ENCODE peak calls at places on chromosomes 1 and 21, in ten cellular contexts. One of them, this sample, is unnamed.

GRCh38 chr21:32807717-32808380 is 36.3 kb upstream of the PAXBP1 start:
- DNase-seq in D341Med: peak; percentile 45
- DNase-seq in MCF 10A: peak; percentile 62
- DNase-seq in stimulated activated CD4-positive, alpha-beta T cell treated with anti-CD3 and anti-CD28 coated beads, Interleukin-2, amount 100 ng/mL, for 48 hours: no peak
- DNase-seq in T follicular helper cell: no peak
- DNase-seq in left colon: no peak
- DNase-seq in activated B cell treated with CpG ODN at 0.5 μM for 24 hours: no peak
- DNase-seq in colonic mucosa: peak; percentile 37
- DNase-seq in hepatic stellate cell: no peak
- DNase-seq in EL: no peak
- DNase-seq in this sample: peak; percentile 24

GRCh38 chr21:14543983-14544382 is 2.1 kb downstream of the SAMSN1 start:
- DNase-seq in stimulated activated CD4-positive, alpha-beta T cell treated with anti-CD3 and anti-CD28 coated beads, Interleukin-2, amount 100 ng/mL, for 48 hours: no peak
- DNase-seq in MCF 10A: no peak
- DNase-seq in colonic mucosa: no peak
- DNase-seq in D341Med: no peak
- DNase-seq in activated B cell treated with CpG ODN at 0.5 μM for 24 hours: no peak
- DNase-seq in EL: no peak
- DNase-seq in hepatic stellate cell: no peak
- DNase-seq in left colon: no peak
- DNase-seq in T follicular helper cell: no peak
- DNase-seq in this sample: no peak

GRCh38 chr1:7783178-7783711 is 846 bp upstream of the PER3 start:
- DNase-seq in MCF 10A: peak; percentile 60
- DNase-seq in left colon: peak; percentile 82
- DNase-seq in colonic mucosa: peak; percentile 68
- DNase-seq in T follicular helper cell: no peak
- DNase-seq in stimulated activated CD4-positive, alpha-beta T cell treated with anti-CD3 and anti-CD28 coated beads, Interleukin-2, amount 100 ng/mL, for 48 hours: no peak
- DNase-seq in D341Med: peak; percentile 77
- DNase-seq in hepatic stellate cell: peak; percentile 75
- DNase-seq in activated B cell treated with CpG ODN at 0.5 μM for 24 hours: no peak
- DNase-seq in EL: peak; percentile 78
- DNase-seq in this sample: peak; percentile 30

GRCh38 chr1:67716800-67717199 is 31.8 kb downstream of the GADD45A start:
- DNase-seq in MCF 10A: peak; percentile 98
- DNase-seq in activated B cell treated with CpG ODN at 0.5 μM for 24 hours: no peak
- DNase-seq in left colon: peak; percentile 67
- DNase-seq in T follicular helper cell: no peak
- DNase-seq in colonic mucosa: peak; percentile 83
- DNase-seq in hepatic stellate cell: no peak
- DNase-seq in EL: peak; percentile 53
- DNase-seq in D341Med: no peak
- DNase-seq in stimulated activated CD4-positive, alpha-beta T cell treated with anti-CD3 and anti-CD28 coated beads, Interleukin-2, amount 100 ng/mL, for 48 hours: no peak
- DNase-seq in this sample: peak; percentile 55

GRCh38 chr1:208105756-208106155 is 138.4 kb downstream of the PLXNA2 start:
- DNase-seq in activated B cell treated with CpG ODN at 0.5 μM for 24 hours: no peak
- DNase-seq in EL: no peak
- DNase-seq in D341Med: no peak
- DNase-seq in T follicular helper cell: no peak
- DNase-seq in stimulated activated CD4-positive, alpha-beta T cell treated with anti-CD3 and anti-CD28 coated beads, Interleukin-2, amount 100 ng/mL, for 48 hours: no peak
- DNase-seq in colonic mucosa: no peak
- DNase-seq in MCF 10A: no peak
- DNase-seq in hepatic stellate cell: no peak
- DNase-seq in left colon: no peak
- DNase-seq in this sample: peak; percentile 28

GRCh38 chr1:200919386-200919785 is 24.7 kb downstream of the INAVA start:
- DNase-seq in stimulated activated CD4-positive, alpha-beta T cell treated with anti-CD3 and anti-CD28 coated beads, Interleukin-2, amount 100 ng/mL, for 48 hours: no peak
- DNase-seq in MCF 10A: no peak
- DNase-seq in D341Med: no peak
- DNase-seq in hepatic stellate cell: no peak
- DNase-seq in T follicular helper cell: no peak
- DNase-seq in colonic mucosa: no peak
- DNase-seq in activated B cell treated with CpG ODN at 0.5 μM for 24 hours: no peak
- DNase-seq in left colon: no peak
- DNase-seq in EL: no peak
- DNase-seq in this sample: no peak

GRCh38 chr1:221035680-221036153 is 156.5 kb downstream of the HLX start:
- DNase-seq in D341Med: no peak
- DNase-seq in EL: peak; percentile 87
- DNase-seq in hepatic stellate cell: no peak
- DNase-seq in stimulated activated CD4-positive, alpha-beta T cell treated with anti-CD3 and anti-CD28 coated beads, Interleukin-2, amount 100 ng/mL, for 48 hours: no peak
- DNase-seq in T follicular helper cell: no peak
- DNase-seq in activated B cell treated with CpG ODN at 0.5 μM for 24 hours: no peak
- DNase-seq in colonic mucosa: no peak
- DNase-seq in left colon: no peak
- DNase-seq in MCF 10A: peak; percentile 83
- DNase-seq in this sample: peak; percentile 9

GRCh38 chr1:207248544-207249206 is 72.8 kb upstream of the CD55 start:
- DNase-seq in D341Med: no peak
- DNase-seq in EL: no peak
- DNase-seq in stimulated activated CD4-positive, alpha-beta T cell treated with anti-CD3 and anti-CD28 coated beads, Interleukin-2, amount 100 ng/mL, for 48 hours: no peak
- DNase-seq in colonic mucosa: no peak
- DNase-seq in MCF 10A: peak; percentile 55
- DNase-seq in hepatic stellate cell: no peak
- DNase-seq in T follicular helper cell: no peak
- DNase-seq in activated B cell treated with CpG ODN at 0.5 μM for 24 hours: no peak
- DNase-seq in left colon: no peak
- DNase-seq in this sample: peak; percentile 26

GRCh38 chr1:160228431-160228830 is 23.2 kb downstream of the PEA15 start:
- DNase-seq in activated B cell treated with CpG ODN at 0.5 μM for 24 hours: no peak
- DNase-seq in colonic mucosa: no peak
- DNase-seq in D341Med: no peak
- DNase-seq in stimulated activated CD4-positive, alpha-beta T cell treated with anti-CD3 and anti-CD28 coated beads, Interleukin-2, amount 100 ng/mL, for 48 hours: no peak
- DNase-seq in MCF 10A: no peak
- DNase-seq in hepatic stellate cell: no peak
- DNase-seq in EL: no peak
- DNase-seq in left colon: no peak
- DNase-seq in T follicular helper cell: no peak
- DNase-seq in this sample: no peak

GRCh38 chr1:8423702-8424538 is 106.0 kb downstream of the SLC45A1 start:
- DNase-seq in left colon: no peak
- DNase-seq in MCF 10A: peak; percentile 45
- DNase-seq in stimulated activated CD4-positive, alpha-beta T cell treated with anti-CD3 and anti-CD28 coated beads, Interleukin-2, amount 100 ng/mL, for 48 hours: peak; percentile 51
- DNase-seq in EL: peak; percentile 67
- DNase-seq in T follicular helper cell: peak; percentile 17
- DNase-seq in hepatic stellate cell: peak; percentile 57
- DNase-seq in D341Med: peak; percentile 87
- DNase-seq in activated B cell treated with CpG ODN at 0.5 μM for 24 hours: peak; percentile 59
- DNase-seq in colonic mucosa: peak; percentile 60
- DNase-seq in this sample: peak; percentile 73

GRCh38 chr1:58162952-58163550 is 383.5 kb downstream of the OMA1 start:
- DNase-seq in T follicular helper cell: no peak
- DNase-seq in D341Med: peak; percentile 63
- DNase-seq in MCF 10A: peak; percentile 85
- DNase-seq in colonic mucosa: peak; percentile 51
- DNase-seq in EL: peak; percentile 55
- DNase-seq in stimulated activated CD4-positive, alpha-beta T cell treated with anti-CD3 and anti-CD28 coated beads, Interleukin-2, amount 100 ng/mL, for 48 hours: no peak
- DNase-seq in hepatic stellate cell: peak; percentile 23
- DNase-seq in activated B cell treated with CpG ODN at 0.5 μM for 24 hours: no peak
- DNase-seq in left colon: peak; percentile 28
- DNase-seq in this sample: peak; percentile 70

GRCh38 chr1:193059282-193060225 is at the start of the genes RO60 and UCHL5:
- DNase-seq in left colon: peak; percentile 98
- DNase-seq in colonic mucosa: peak; percentile 98
- DNase-seq in MCF 10A: peak; percentile 100
- DNase-seq in stimulated activated CD4-positive, alpha-beta T cell treated with anti-CD3 and anti-CD28 coated beads, Interleukin-2, amount 100 ng/mL, for 48 hours: peak; percentile 83
- DNase-seq in activated B cell treated with CpG ODN at 0.5 μM for 24 hours: peak; percentile 85
- DNase-seq in hepatic stellate cell: peak; percentile 91
- DNase-seq in D341Med: peak; percentile 95
- DNase-seq in EL: peak; percentile 99
- DNase-seq in T follicular helper cell: peak; percentile 92
- DNase-seq in this sample: peak; percentile 99

GRCh38 chr1:94783342-94784264 is 36.6 kb upstream of the SLC44A3 start:
- DNase-seq in stimulated activated CD4-positive, alpha-beta T cell treated with anti-CD3 and anti-CD28 coated beads, Interleukin-2, amount 100 ng/mL, for 48 hours: no peak
- DNase-seq in MCF 10A: peak; percentile 87
- DNase-seq in D341Med: no peak
- DNase-seq in hepatic stellate cell: peak; percentile 70
- DNase-seq in EL: peak; percentile 84
- DNase-seq in colonic mucosa: peak; percentile 70
- DNase-seq in left colon: peak; percentile 80
- DNase-seq in T follicular helper cell: no peak
- DNase-seq in activated B cell treated with CpG ODN at 0.5 μM for 24 hours: no peak
- DNase-seq in this sample: peak; percentile 91

GRCh38 chr1:221149111-221149510 is 269.9 kb downstream of the HLX start:
- DNase-seq in D341Med: no peak
- DNase-seq in EL: no peak
- DNase-seq in colonic mucosa: no peak
- DNase-seq in stimulated activated CD4-positive, alpha-beta T cell treated with anti-CD3 and anti-CD28 coated beads, Interleukin-2, amount 100 ng/mL, for 48 hours: no peak
- DNase-seq in hepatic stellate cell: no peak
- DNase-seq in T follicular helper cell: no peak
- DNase-seq in MCF 10A: no peak
- DNase-seq in left colon: no peak
- DNase-seq in activated B cell treated with CpG ODN at 0.5 μM for 24 hours: no peak
- DNase-seq in this sample: peak; percentile 5

GRCh38 chr1:231241751-231242150 is 739 bp downstream of the GNPAT start:
- DNase-seq in hepatic stellate cell: peak; percentile 24
- DNase-seq in activated B cell treated with CpG ODN at 0.5 μM for 24 hours: no peak
- DNase-seq in D341Med: peak; percentile 68
- DNase-seq in stimulated activated CD4-positive, alpha-beta T cell treated with anti-CD3 and anti-CD28 coated beads, Interleukin-2, amount 100 ng/mL, for 48 hours: no peak
- DNase-seq in left colon: peak; percentile 51
- DNase-seq in colonic mucosa: peak; percentile 69
- DNase-seq in MCF 10A: peak; percentile 53
- DNase-seq in EL: peak; percentile 29
- DNase-seq in T follicular helper cell: no peak
- DNase-seq in this sample: no peak

GRCh38 chr1:82139751-82140468 is 339.2 kb downstream of the ADGRL2 start:
- DNase-seq in EL: no peak
- DNase-seq in T follicular helper cell: no peak
- DNase-seq in D341Med: no peak
- DNase-seq in hepatic stellate cell: no peak
- DNase-seq in colonic mucosa: no peak
- DNase-seq in activated B cell treated with CpG ODN at 0.5 μM for 24 hours: no peak
- DNase-seq in stimulated activated CD4-positive, alpha-beta T cell treated with anti-CD3 and anti-CD28 coated beads, Interleukin-2, amount 100 ng/mL, for 48 hours: no peak
- DNase-seq in MCF 10A: no peak
- DNase-seq in left colon: no peak
- DNase-seq in this sample: peak; percentile 7

GRCh38 chr1:10510520-10511493 is 36.1 kb downstream of the PEX14 start:
- DNase-seq in activated B cell treated with CpG ODN at 0.5 μM for 24 hours: no peak
- DNase-seq in MCF 10A: peak; percentile 89
- DNase-seq in D341Med: no peak
- DNase-seq in stimulated activated CD4-positive, alpha-beta T cell treated with anti-CD3 and anti-CD28 coated beads, Interleukin-2, amount 100 ng/mL, for 48 hours: peak; percentile 64
- DNase-seq in colonic mucosa: peak; percentile 58
- DNase-seq in left colon: no peak
- DNase-seq in T follicular helper cell: peak; percentile 62
- DNase-seq in hepatic stellate cell: peak; percentile 74
- DNase-seq in EL: peak; percentile 94
- DNase-seq in this sample: peak; percentile 79

GRCh38 chr1:247370786-247371732 is 39.4 kb upstream of the ZNF496 start:
- DNase-seq in EL: peak; percentile 63
- DNase-seq in left colon: no peak
- DNase-seq in T follicular helper cell: no peak
- DNase-seq in colonic mucosa: no peak
- DNase-seq in activated B cell treated with CpG ODN at 0.5 μM for 24 hours: no peak
- DNase-seq in MCF 10A: no peak
- DNase-seq in stimulated activated CD4-positive, alpha-beta T cell treated with anti-CD3 and anti-CD28 coated beads, Interleukin-2, amount 100 ng/mL, for 48 hours: no peak
- DNase-seq in hepatic stellate cell: peak; percentile 85
- DNase-seq in D341Med: no peak
- DNase-seq in this sample: no peak

GRCh38 chr1:1806890-1807289 is 28.6 kb upstream of the NADK start:
- DNase-seq in T follicular helper cell: no peak
- DNase-seq in MCF 10A: no peak
- DNase-seq in D341Med: no peak
- DNase-seq in colonic mucosa: no peak
- DNase-seq in left colon: no peak
- DNase-seq in EL: no peak
- DNase-seq in stimulated activated CD4-positive, alpha-beta T cell treated with anti-CD3 and anti-CD28 coated beads, Interleukin-2, amount 100 ng/mL, for 48 hours: no peak
- DNase-seq in activated B cell treated with CpG ODN at 0.5 μM for 24 hours: no peak
- DNase-seq in hepatic stellate cell: no peak
- DNase-seq in this sample: no peak

GRCh38 chr1:113255038-113255727 is 135.1 kb upstream of the MAGI3 start:
- DNase-seq in T follicular helper cell: no peak
- DNase-seq in hepatic stellate cell: no peak
- DNase-seq in stimulated activated CD4-positive, alpha-beta T cell treated with anti-CD3 and anti-CD28 coated beads, Interleukin-2, amount 100 ng/mL, for 48 hours: no peak
- DNase-seq in D341Med: no peak
- DNase-seq in activated B cell treated with CpG ODN at 0.5 μM for 24 hours: no peak
- DNase-seq in colonic mucosa: no peak
- DNase-seq in EL: no peak
- DNase-seq in left colon: no peak
- DNase-seq in MCF 10A: no peak
- DNase-seq in this sample: no peak

GRCh38 chr1:225627304-225627947 is 25.5 kb downstream of the ENAH start:
- DNase-seq in stimulated activated CD4-positive, alpha-beta T cell treated with anti-CD3 and anti-CD28 coated beads, Interleukin-2, amount 100 ng/mL, for 48 hours: no peak
- DNase-seq in T follicular helper cell: no peak
- DNase-seq in left colon: no peak
- DNase-seq in MCF 10A: no peak
- DNase-seq in EL: no peak
- DNase-seq in colonic mucosa: no peak
- DNase-seq in activated B cell treated with CpG ODN at 0.5 μM for 24 hours: no peak
- DNase-seq in D341Med: no peak
- DNase-seq in hepatic stellate cell: no peak
- DNase-seq in this sample: no peak

GRCh38 chr1:2801535-2802291 is at the start of gene TTC34:
- DNase-seq in hepatic stellate cell: peak; percentile 70
- DNase-seq in activated B cell treated with CpG ODN at 0.5 μM for 24 hours: no peak
- DNase-seq in left colon: no peak
- DNase-seq in EL: no peak
- DNase-seq in colonic mucosa: peak; percentile 27
- DNase-seq in D341Med: peak; percentile 72
- DNase-seq in T follicular helper cell: peak; percentile 19
- DNase-seq in MCF 10A: no peak
- DNase-seq in stimulated activated CD4-positive, alpha-beta T cell treated with anti-CD3 and anti-CD28 coated beads, Interleukin-2, amount 100 ng/mL, for 48 hours: peak; percentile 46
- DNase-seq in this sample: peak; percentile 5

GRCh38 chr1:110012100-110012499 is 22.3 kb upstream of the STRIP1 start:
- DNase-seq in hepatic stellate cell: no peak
- DNase-seq in T follicular helper cell: no peak
- DNase-seq in activated B cell treated with CpG ODN at 0.5 μM for 24 hours: peak; percentile 36
- DNase-seq in D341Med: no peak
- DNase-seq in colonic mucosa: no peak
- DNase-seq in left colon: no peak
- DNase-seq in stimulated activated CD4-positive, alpha-beta T cell treated with anti-CD3 and anti-CD28 coated beads, Interleukin-2, amount 100 ng/mL, for 48 hours: no peak
- DNase-seq in MCF 10A: no peak
- DNase-seq in EL: no peak
- DNase-seq in this sample: no peak

This sample was measured in choroid plexus epithelial cell.